ENCODE peak calls at places on chromosomes 6 and 20, in four cellular contexts. E is left ventricle myocardium inferior, P is suprapubic skin, I is hepatocyte. N is an unnamed sample. For H3K27me3, the result is how much of the 10 kb centered on the place peaks cover.

GRCh38 chr20:29874476-29875202 is 1382.8 kb upstream of the DEFB115 start:
- DNase-seq in E (no peak), I (no peak), P (no peak), N (peak)

GRCh38 chr20:40810336-40810735 is 121.3 kb upstream of the MAFB start:
- DNase-seq in P (no peak), I (no peak), E (no peak), N (no peak)

GRCh38 chr20:40016884-40017283 is 672.2 kb downstream of the MAFB start:
- DNase-seq in P (no peak), I (no peak), E (no peak), N (no peak)

GRCh38 chr6:31908791-31909190 is 6.9 kb upstream of the ZBTB12 start:
- DNase-seq in P (no peak), I (no peak), E (no peak), N (no peak)

GRCh38 chr6:125910518-125910917 is 46.1 kb upstream of the HINT3 start:
- DNase-seq in E (no peak), P (no peak), I (no peak), N (no peak)

GRCh38 chr6:63347599-63347998 is 27.8 kb upstream of the LGSN start:
- DNase-seq in E (no peak), P (no peak), I (peak), N (no peak)

GRCh38 chr6:33975631-33976424 is 170.1 kb downstream of the GRM4 start:
- DNase-seq in P (peak), E (no peak), I (no peak), N (peak)

GRCh38 chr20:47655635-47656034 is 129.6 kb downstream of the SULF2 start:
- DNase-seq in E (no peak), P (no peak), I (no peak), N (no peak)

GRCh38 chr20:18971574-18971973 is 158.0 kb downstream of the SCP2D1 start:
- DNase-seq in P (no peak), I (no peak), E (no peak), N (no peak)

GRCh38 chr6:39057251-39058155 is 8.9 kb downstream of the GLP1R start:
- DNase-seq in I (no peak), E (no peak), P (peak), N (no peak)

GRCh38 chr20:13644010-13644409 is 5.3 kb upstream of the TASP1 start:
- DNase-seq in E (no peak), I (no peak), P (no peak), N (no peak)

GRCh38 chr6:138970856-138971425 is 17.1 kb downstream of the REPS1 start:
- DNase-seq in P (no peak), E (no peak), I (peak), N (no peak)

GRCh38 chr6:142372348-142372747 is 70.5 kb downstream of the ADGRG6 start:
- DNase-seq in E (no peak), I (peak), P (no peak), N (no peak)

GRCh38 chr6:44001318-44001868 is 125.9 kb downstream of the MRPL14 start:
- DNase-seq in P (no peak), I (peak), E (no peak), N (peak)

GRCh38 chr6:14200047-14200446 is 82.5 kb downstream of the CD83 start:
- DNase-seq in E (no peak), I (no peak), P (no peak), N (no peak)

GRCh38 chr20:57983082-57983481 is 245.4 kb downstream of the ANKRD60 start:
- DNase-seq in E (no peak), I (no peak), P (no peak), N (no peak)

GRCh38 chr6:36944650-36945049 is 9.9 kb upstream of the PI16 start:
- DNase-seq in P (no peak), E (no peak), I (no peak), N (no peak)

GRCh38 chr20:35700625-35701148 is 1.5 kb downstream of the ROMO1 start:
- DNase-seq in P (no peak), E (no peak), I (no peak), N (no peak)

GRCh38 chr6:5135783-5136376 is 50.7 kb downstream of the PPP1R3G start:
- DNase-seq in E (no peak), I (no peak), P (peak), N (peak)

GRCh38 chr6:126945150-126945549 is 173.3 kb upstream of the RSPO3 start:
- DNase-seq in P (no peak), I (no peak), E (no peak), N (no peak)

GRCh38 chr20:36591854-36592641 is 13.5 kb upstream of the RAB5IF start:
- DNase-seq in I (peak), P (no peak), E (no peak), N (peak)

GRCh38 chr20:34984756-34985261 is 29.1 kb downstream of the MYH7B start:
- DNase-seq in E (peak), P (no peak), I (no peak), N (peak)

GRCh38 chr6:122393339-122393896 is 6.0 kb upstream of the HSF2 start:
- DNase-seq in P (no peak), E (no peak), I (no peak), N (no peak)

DNA sequence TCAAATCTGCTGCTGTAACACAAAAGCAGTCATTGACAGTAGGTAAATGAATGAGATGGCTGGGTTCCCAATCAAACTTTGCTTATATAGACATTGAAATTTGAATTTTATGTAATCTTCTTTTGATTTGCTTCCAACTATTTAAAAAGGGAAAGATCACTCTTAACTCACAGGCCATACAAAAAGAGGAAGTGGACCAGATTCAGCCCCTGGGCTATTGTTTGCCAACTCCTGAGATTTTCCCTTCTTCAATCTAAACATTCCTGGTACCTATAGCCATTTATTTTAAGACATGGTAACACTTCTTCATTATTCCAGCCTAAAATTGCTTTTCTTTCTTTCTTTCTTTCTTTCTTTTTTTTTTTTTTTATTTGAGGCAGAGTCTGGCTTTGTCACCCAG is 260.6 kb downstream of the TFAP2A start:
- DNase-seq in P (no peak), I (no peak), E (no peak), N (no peak)
- H3K27me3 ChIP-seq in P (under half), I (under half), E (under half), N (under half)

GRCh38 chr20:32190608-32191415 is 16.7 kb downstream of the PLAGL2 start:
- DNase-seq in P (no peak), I (peak), E (no peak), N (peak)
- H3K4me3 ChIP-seq in P (peak), I (peak), E (peak), N (peak)

GRCh38 chr20:51024761-51025160 is 1.9 kb upstream of the KCNG1 start:
- DNase-seq in E (no peak), P (no peak), I (no peak), N (no peak)

GRCh38 chr20:51027396-51027795 is 4.5 kb upstream of the KCNG1 start:
- DNase-seq in P (no peak), I (no peak), E (no peak), N (no peak)

GRCh38 chr20:51023617-51024155 is 779 bp upstream of the KCNG1 start:
- DNase-seq in E (no peak), P (no peak), I (no peak), N (peak)

GRCh38 chr20:51028616-51029263 is 5.8 kb upstream of the KCNG1 start:
- DNase-seq in P (no peak), I (no peak), E (no peak), N (no peak)

GRCh38 chr20:51026317-51026716 is 3.4 kb upstream of the KCNG1 start:
- DNase-seq in E (no peak), P (no peak), I (no peak), N (no peak)
- H3K27me3 ChIP-seq in E (half or more), P (half or more), I (half or more), N (under half)

GRCh38 chr6:111849298-111849697 is 24.0 kb downstream of the FYN start:
- DNase-seq in P (no peak), I (no peak), E (no peak), N (no peak)

GRCh38 chr6:111855775-111856174 is 17.5 kb downstream of the FYN start:
- DNase-seq in E (no peak), I (no peak), P (no peak), N (no peak)

GRCh38 chr6:111850288-111850937 is 22.8 kb downstream of the FYN start:
- DNase-seq in E (peak), P (no peak), I (no peak), N (no peak)

GRCh38 chr6:111854683-111855082 is 18.6 kb downstream of the FYN start:
- DNase-seq in I (no peak), E (no peak), P (no peak), N (no peak)

DNA sequence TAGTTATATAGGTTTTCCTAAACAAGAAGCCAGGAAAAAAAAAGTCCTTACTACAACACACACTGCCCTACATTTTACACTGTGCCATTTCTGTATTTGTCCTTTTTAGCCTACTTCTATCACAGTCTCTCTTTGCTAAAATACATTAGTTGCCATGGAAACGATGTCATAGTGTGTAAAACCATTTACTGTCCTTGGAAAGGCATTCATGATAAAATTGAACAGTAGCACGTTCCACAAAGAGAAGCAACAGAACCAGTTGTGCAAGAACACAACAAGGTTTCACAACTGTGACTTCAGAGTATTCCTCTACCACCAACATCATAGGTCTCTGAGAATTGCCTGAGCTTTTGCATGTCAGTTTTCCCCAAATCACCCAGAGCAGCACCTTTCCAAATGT is 20.5 kb downstream of the FYN start:
- DNase-seq in P (no peak), E (no peak), I (peak), N (no peak)
- H3K4me3 ChIP-seq in P (no peak), E (no peak), I (no peak), N (no peak)

GRCh38 chr20:62638055-62638570 is 4.2 kb upstream of the SLCO4A1 start:
- DNase-seq in E (no peak), P (no peak), I (no peak), N (no peak)
- H3K27me3 ChIP-seq in E (half or more), P (half or more), I (under half), N (under half)

GRCh38 chr20:21705466-21706344 is at the start of gene PAX1:
- DNase-seq in E (no peak), I (peak), P (no peak), N (peak)
- H3K4me3 ChIP-seq in E (peak), I (no peak), P (peak), N (peak)

DNA sequence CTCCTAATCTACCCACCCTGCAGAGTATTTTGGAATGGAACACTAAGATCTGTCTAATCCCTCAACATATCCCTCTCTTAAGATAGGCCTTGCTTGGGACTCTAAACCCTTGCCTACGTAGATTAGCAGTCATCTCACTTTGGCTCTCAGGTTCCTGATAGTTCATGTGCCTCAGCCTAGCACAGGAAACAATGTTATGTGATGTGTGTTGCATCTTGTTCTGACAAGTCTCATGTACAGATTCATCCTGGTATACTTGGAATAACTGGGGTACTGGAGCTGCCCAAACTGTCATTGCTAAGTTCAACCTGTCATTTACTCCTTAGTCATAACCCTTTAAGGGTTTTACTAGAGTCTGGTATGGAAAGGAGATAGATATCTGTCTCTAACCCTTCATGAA is 34.1 kb downstream of the TREML1 start:
- DNase-seq in E (no peak), P (no peak), I (no peak), N (no peak)
- H3K27me3 ChIP-seq in E (under half), P (under half), I (under half), N (under half)

GRCh38 chr6:156687875-156688549 is 89.2 kb upstream of the ARID1B start:
- DNase-seq in E (no peak), P (no peak), I (peak), N (peak)
- H3K4me3 ChIP-seq in E (peak), P (peak), I (peak), N (peak)

GRCh38 chr6:29028821-29029220 is 16.2 kb downstream of the OR2W1 start:
- DNase-seq in I (no peak), P (no peak), E (no peak), N (no peak)
- H3K27me3 ChIP-seq in I (under half), P (under half), E (half or more), N (under half)